ENCODE peak calls at places on chromosomes 13 and 19, in five cellular contexts. One of them, this sample, is unnamed.

GRCh38 chr13:109274188-109274821 is 512.1 kb downstream of the IRS2 start:
- DNase-seq in NCI-H1105 treated with DMSO at 0.1 percent for 48 hours: no peak
- DNase-seq in SIG-M5: no peak
- DNase-seq in activated CD8-positive, alpha-beta memory T cell treated with anti-CD3 and anti-CD28 coated beads for 4 hours: no peak
- DNase-seq in endothelial cell: no peak
- DNase-seq in this sample: no peak

GRCh38 chr19:14428882-14429416 is 4.2 kb upstream of the PKN1 start:
- DNase-seq in endothelial cell: no peak
- DNase-seq in SIG-M5: no peak
- DNase-seq in NCI-H1105 treated with DMSO at 0.1 percent for 48 hours: no peak
- DNase-seq in activated CD8-positive, alpha-beta memory T cell treated with anti-CD3 and anti-CD28 coated beads for 4 hours: no peak
- DNase-seq in this sample: no peak

GRCh38 chr13:92808007-92808406 is 418.6 kb upstream of the GPC6 start:
- DNase-seq in SIG-M5: no peak
- DNase-seq in activated CD8-positive, alpha-beta memory T cell treated with anti-CD3 and anti-CD28 coated beads for 4 hours: no peak
- DNase-seq in NCI-H1105 treated with DMSO at 0.1 percent for 48 hours: no peak
- DNase-seq in endothelial cell: no peak
- DNase-seq in this sample: no peak

GRCh38 chr13:59638404-59638803 is 525.3 kb downstream of the DIAPH3 start:
- DNase-seq in NCI-H1105 treated with DMSO at 0.1 percent for 48 hours: no peak
- DNase-seq in SIG-M5: no peak
- DNase-seq in endothelial cell: no peak
- DNase-seq in activated CD8-positive, alpha-beta memory T cell treated with anti-CD3 and anti-CD28 coated beads for 4 hours: no peak
- DNase-seq in this sample: no peak

GRCh38 chr19:4914736-4915501 is 5.6 kb downstream of the UHRF1 start:
- DNase-seq in NCI-H1105 treated with DMSO at 0.1 percent for 48 hours: no peak
- DNase-seq in activated CD8-positive, alpha-beta memory T cell treated with anti-CD3 and anti-CD28 coated beads for 4 hours: peak
- DNase-seq in endothelial cell: no peak
- DNase-seq in SIG-M5: no peak
- DNase-seq in this sample: no peak

GRCh38 chr13:41411536-41411935 is 45.8 kb upstream of the RGCC start:
- DNase-seq in endothelial cell: peak
- DNase-seq in SIG-M5: no peak
- DNase-seq in NCI-H1105 treated with DMSO at 0.1 percent for 48 hours: no peak
- DNase-seq in activated CD8-positive, alpha-beta memory T cell treated with anti-CD3 and anti-CD28 coated beads for 4 hours: no peak
- DNase-seq in this sample: peak

GRCh38 chr13:44755872-44756271 is 179.7 kb upstream of the TSC22D1 start:
- DNase-seq in SIG-M5: no peak
- DNase-seq in NCI-H1105 treated with DMSO at 0.1 percent for 48 hours: no peak
- DNase-seq in endothelial cell: no peak
- DNase-seq in activated CD8-positive, alpha-beta memory T cell treated with anti-CD3 and anti-CD28 coated beads for 4 hours: no peak
- DNase-seq in this sample: no peak

GRCh38 chr19:32294871-32295438 is 50.5 kb upstream of the ZNF507 start:
- DNase-seq in NCI-H1105 treated with DMSO at 0.1 percent for 48 hours: no peak
- DNase-seq in endothelial cell: no peak
- DNase-seq in SIG-M5: no peak
- DNase-seq in activated CD8-positive, alpha-beta memory T cell treated with anti-CD3 and anti-CD28 coated beads for 4 hours: no peak
- DNase-seq in this sample: no peak

GRCh38 chr13:74647991-74648390 is 513.8 kb upstream of the KLF12 start:
- DNase-seq in endothelial cell: no peak
- DNase-seq in NCI-H1105 treated with DMSO at 0.1 percent for 48 hours: no peak
- DNase-seq in activated CD8-positive, alpha-beta memory T cell treated with anti-CD3 and anti-CD28 coated beads for 4 hours: no peak
- DNase-seq in SIG-M5: no peak
- DNase-seq in this sample: no peak

GRCh38 chr13:22757530-22758120 is 423.2 kb upstream of the SGCG start:
- DNase-seq in SIG-M5: no peak
- DNase-seq in activated CD8-positive, alpha-beta memory T cell treated with anti-CD3 and anti-CD28 coated beads for 4 hours: no peak
- DNase-seq in NCI-H1105 treated with DMSO at 0.1 percent for 48 hours: peak
- DNase-seq in endothelial cell: no peak
- DNase-seq in this sample: no peak

GRCh38 chr19:2039959-2040646 is 10.9 kb downstream of the MKNK2 start:
- DNase-seq in activated CD8-positive, alpha-beta memory T cell treated with anti-CD3 and anti-CD28 coated beads for 4 hours: no peak
- DNase-seq in SIG-M5: no peak
- DNase-seq in endothelial cell: no peak
- DNase-seq in NCI-H1105 treated with DMSO at 0.1 percent for 48 hours: no peak
- DNase-seq in this sample: no peak

GRCh38 chr13:76808927-76809326 is 77.3 kb downstream of the KCTD12 start:
- DNase-seq in endothelial cell: no peak
- DNase-seq in SIG-M5: no peak
- DNase-seq in activated CD8-positive, alpha-beta memory T cell treated with anti-CD3 and anti-CD28 coated beads for 4 hours: no peak
- DNase-seq in NCI-H1105 treated with DMSO at 0.1 percent for 48 hours: no peak
- DNase-seq in this sample: no peak

GRCh38 chr19:41218615-41219507 is at the start of gene AXL:
- DNase-seq in endothelial cell: peak
- DNase-seq in NCI-H1105 treated with DMSO at 0.1 percent for 48 hours: no peak
- DNase-seq in activated CD8-positive, alpha-beta memory T cell treated with anti-CD3 and anti-CD28 coated beads for 4 hours: no peak
- DNase-seq in SIG-M5: no peak
- DNase-seq in this sample: peak

GRCh38 chr13:70188567-70188966 is 80.3 kb upstream of the KLHL1 start:
- DNase-seq in endothelial cell: no peak
- DNase-seq in NCI-H1105 treated with DMSO at 0.1 percent for 48 hours: no peak
- DNase-seq in activated CD8-positive, alpha-beta memory T cell treated with anti-CD3 and anti-CD28 coated beads for 4 hours: no peak
- DNase-seq in SIG-M5: no peak
- DNase-seq in this sample: no peak

GRCh38 chr19:9872618-9873242 is 37.6 kb downstream of the PIN1 start:
- DNase-seq in activated CD8-positive, alpha-beta memory T cell treated with anti-CD3 and anti-CD28 coated beads for 4 hours: no peak
- DNase-seq in SIG-M5: no peak
- DNase-seq in NCI-H1105 treated with DMSO at 0.1 percent for 48 hours: no peak
- DNase-seq in endothelial cell: no peak
- DNase-seq in this sample: no peak

GRCh38 chr19:47066376-47067214 is 18.2 kb upstream of the TMEM160 start:
- DNase-seq in SIG-M5: no peak
- DNase-seq in activated CD8-positive, alpha-beta memory T cell treated with anti-CD3 and anti-CD28 coated beads for 4 hours: no peak
- DNase-seq in NCI-H1105 treated with DMSO at 0.1 percent for 48 hours: no peak
- DNase-seq in endothelial cell: no peak
- DNase-seq in this sample: no peak

GRCh38 chr13:39415403-39415802 is 187.6 kb downstream of the LHFPL6 start:
- DNase-seq in NCI-H1105 treated with DMSO at 0.1 percent for 48 hours: peak
- DNase-seq in endothelial cell: peak
- DNase-seq in activated CD8-positive, alpha-beta memory T cell treated with anti-CD3 and anti-CD28 coated beads for 4 hours: no peak
- DNase-seq in SIG-M5: no peak
- DNase-seq in this sample: peak

GRCh38 chr19:1400281-1401137 is 833 bp downstream of the GAMT start:
- DNase-seq in NCI-H1105 treated with DMSO at 0.1 percent for 48 hours: peak
- DNase-seq in SIG-M5: no peak
- DNase-seq in activated CD8-positive, alpha-beta memory T cell treated with anti-CD3 and anti-CD28 coated beads for 4 hours: no peak
- DNase-seq in endothelial cell: no peak
- DNase-seq in this sample: no peak

This sample was measured in ecto neural progenitor cell.